ENCODE peak calls at places on chromosomes 2 and 18, in seven cellular contexts. J is endothelial cell; T is Caco-2; P is A673; N is WTC11; V is thoracic aorta; R is CD4-positive, alpha-beta T cell. H is an unnamed sample.

GRCh38 chr2:229586012-229586411 is 128.3 kb downstream of the DNER start:
- DNase-seq in J (no peak), T (no peak), P (no peak), N (no peak), V (no peak), R (no peak), H (no peak)

GRCh38 chr2:70211595-70211994 is 20.8 kb upstream of the C2orf42 start:
- DNase-seq in J (no peak), T (no peak), P (no peak), N (no peak), V (no peak), R (no peak), H (no peak)

GRCh38 chr18:3923750-3924149 is 473.8 kb downstream of the TGIF1 start:
- DNase-seq in J (no peak), T (no peak), P (no peak), N (no peak), V (no peak), R (no peak), H (no peak)

GRCh38 chr18:36153771-36154170 is 24.1 kb downstream of the ELP2 start:
- DNase-seq in J (no peak), T (no peak), P (no peak), N (no peak), V (no peak), R (no peak), H (no peak)

GRCh38 chr18:9570255-9570654 is 44.1 kb downstream of the PPP4R1 start:
- DNase-seq in J (no peak), T (no peak), P (no peak), N (no peak), V (no peak), R (no peak), H (no peak)

GRCh38 chr2:236242057-236242495 is 22.1 kb downstream of the ASB18 start:
- DNase-seq in J (no peak), T (no peak), P (no peak), N (no peak), V (no peak), R (no peak), H (no peak)

GRCh38 chr2:5978352-5978751 is 286.2 kb downstream of the SOX11 start:
- DNase-seq in J (no peak), T (no peak), P (no peak), N (no peak), V (no peak), R (no peak), H (no peak)

GRCh38 chr2:40488927-40489677 is 37.2 kb upstream of the SLC8A1 start:
- DNase-seq in J (no peak), T (no peak), P (no peak), N (no peak), V (no peak), R (no peak), H (no peak)

GRCh38 chr2:217069263-217070042 is 209.6 kb upstream of the TNP1 start:
- DNase-seq in J (no peak), T (no peak), P (no peak), N (no peak), V (no peak), R (no peak), H (no peak)

GRCh38 chr2:200798519-200798918 is 13.2 kb upstream of the BZW1 start:
- DNase-seq in J (no peak), T (no peak), P (no peak), N (no peak), V (no peak), R (no peak), H (no peak)

GRCh38 chr2:151032741-151033152 is 228.9 kb downstream of the RBM43 start:
- DNase-seq in J (no peak), T (no peak), P (no peak), N (no peak), V (no peak), R (no peak), H (no peak)

GRCh38 chr2:7467782-7468447 is 550.7 kb downstream of the RNF144A start:
- DNase-seq in J (no peak), T (no peak), P (no peak), N (no peak), V (no peak), R (no peak), H (no peak)

GRCh38 chr2:238173692-238174091 is 14.9 kb downstream of the ERFE start:
- DNase-seq in J (no peak), T (no peak), P (no peak), N (no peak), V (no peak), R (no peak), H (no peak)
- TF ChIP-seq CTCF in J (no peak), T (no peak), P (peak), N (no peak), V (no peak), R (no peak), H (peak)

DNA sequence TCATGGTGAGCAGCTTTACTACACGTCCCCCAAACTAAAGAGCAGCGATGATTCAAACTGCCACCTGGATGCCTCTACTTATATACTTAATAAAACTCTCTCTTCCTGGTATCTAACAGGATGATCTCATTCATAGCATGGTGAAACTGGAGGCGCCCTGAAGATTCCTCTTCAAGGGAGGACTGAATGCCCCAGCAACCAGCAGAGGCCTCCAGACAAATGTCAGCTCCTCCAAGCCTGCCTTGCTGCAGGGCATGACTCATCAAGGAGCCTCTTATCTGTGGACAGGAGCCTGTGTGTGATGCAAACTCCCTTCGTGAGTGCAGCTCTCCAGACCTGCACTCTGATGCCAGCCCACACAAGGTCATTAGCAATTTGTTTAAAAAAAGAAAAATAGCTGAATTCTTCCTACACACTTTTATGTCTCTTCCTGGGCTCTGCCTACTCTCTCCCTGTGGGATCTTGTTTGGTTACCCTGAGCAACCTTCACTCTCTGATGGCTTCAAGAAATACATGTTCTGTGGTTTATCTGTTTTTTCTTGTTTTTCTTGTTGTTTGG is 30.2 kb downstream of the LONRF2 start:
- DNase-seq in J (no peak), T (peak), P (peak), N (no peak), V (no peak), R (no peak), H (no peak)
- TF ChIP-seq CTCF in J (no peak), T (no peak), P (no peak), N (no peak), V (no peak), R (no peak), H (no peak)

GRCh38 chr2:180364719-180365118 is 357.6 kb upstream of the CWC22 start:
- DNase-seq in J (no peak), T (no peak), P (no peak), N (no peak), V (no peak), R (no peak), H (no peak)
- TF ChIP-seq CTCF in J (no peak), T (no peak), P (no peak), N (no peak), V (no peak), R (no peak), H (no peak)

DNA sequence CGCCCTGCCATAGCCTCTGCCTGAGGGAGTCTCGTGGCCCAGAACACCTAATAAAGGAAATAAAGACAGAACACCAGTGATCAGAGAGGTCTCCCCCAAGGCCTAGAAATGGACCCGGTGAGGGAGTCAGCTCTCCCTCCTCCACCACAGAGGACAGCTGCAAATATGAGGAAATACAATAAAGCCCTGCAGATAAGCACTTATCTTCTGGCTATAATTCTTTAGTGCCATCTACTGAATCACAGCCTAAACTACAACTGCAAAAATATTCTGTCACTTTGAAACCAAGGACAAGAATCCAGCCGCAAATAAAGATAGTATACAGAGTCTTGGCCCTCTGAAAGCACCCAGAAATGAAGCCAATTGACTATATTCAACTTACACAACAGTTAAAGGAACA is 42.4 kb upstream of the TACR1 start:
- DNase-seq in J (no peak), T (no peak), P (peak), N (no peak), V (no peak), R (no peak), H (no peak)
- TF ChIP-seq CTCF in J (no peak), T (no peak), P (peak), N (no peak), V (no peak), R (no peak), H (no peak)

GRCh38 chr2:16727256-16727655 is 61.6 kb upstream of the CYRIA start:
- DNase-seq in J (no peak), T (no peak), P (peak), N (no peak), V (no peak), R (no peak), H (no peak)
- TF ChIP-seq CTCF in J (no peak), T (no peak), P (peak), N (no peak), V (no peak), R (no peak), H (no peak)

DNA sequence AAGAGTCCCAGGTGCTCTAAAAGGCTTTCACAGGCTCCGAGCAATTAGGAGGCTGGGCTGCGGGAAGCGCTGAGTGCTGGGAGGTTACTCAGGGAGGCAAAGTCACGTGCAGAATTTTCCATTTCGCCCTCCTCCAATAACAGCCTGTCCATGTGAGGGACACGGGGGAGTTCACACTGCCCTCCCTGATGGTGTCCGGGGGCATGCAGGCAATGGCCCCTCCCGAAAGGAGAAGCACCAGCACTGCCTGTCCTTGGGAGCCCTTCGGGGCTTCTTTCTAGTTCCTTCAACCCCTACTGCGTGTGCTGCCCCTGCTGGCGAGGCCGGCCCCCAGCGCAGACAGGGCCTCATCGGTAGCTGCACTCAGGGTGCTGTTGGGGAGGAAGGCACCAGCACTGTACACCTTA is 63.1 kb upstream of the HPCAL1 start:
- DNase-seq in J (no peak), T (peak), P (no peak), N (peak), V (no peak), R (no peak), H (peak)
- TF ChIP-seq CTCF in J (no peak), T (peak), P (peak), N (peak), V (no peak), R (no peak), H (peak)

GRCh38 chr18:42052137-42052708 is 97.2 kb downstream of the PIK3C3 start:
- DNase-seq in J (no peak), T (no peak), P (peak), N (no peak), V (no peak), R (no peak), H (no peak)
- TF ChIP-seq CTCF in J (peak), T (no peak), P (peak), N (no peak), V (no peak), R (peak), H (peak)

GRCh38 chr2:65039640-65040039 is 16.6 kb upstream of the CEP68 start:
- DNase-seq in J (no peak), T (no peak), P (no peak), N (no peak), V (no peak), R (no peak), H (no peak)
- TF ChIP-seq CTCF in J (no peak), T (no peak), P (no peak), N (no peak), V (no peak), R (no peak), H (no peak)

GRCh38 chr18:72762505-72763122 is 105.2 kb downstream of the NETO1 start:
- DNase-seq in J (peak), T (peak), P (peak), N (no peak), V (no peak), R (no peak), H (peak)
- TF ChIP-seq CTCF in J (peak), T (peak), P (peak), N (peak), V (peak), R (peak), H (peak)

DNA sequence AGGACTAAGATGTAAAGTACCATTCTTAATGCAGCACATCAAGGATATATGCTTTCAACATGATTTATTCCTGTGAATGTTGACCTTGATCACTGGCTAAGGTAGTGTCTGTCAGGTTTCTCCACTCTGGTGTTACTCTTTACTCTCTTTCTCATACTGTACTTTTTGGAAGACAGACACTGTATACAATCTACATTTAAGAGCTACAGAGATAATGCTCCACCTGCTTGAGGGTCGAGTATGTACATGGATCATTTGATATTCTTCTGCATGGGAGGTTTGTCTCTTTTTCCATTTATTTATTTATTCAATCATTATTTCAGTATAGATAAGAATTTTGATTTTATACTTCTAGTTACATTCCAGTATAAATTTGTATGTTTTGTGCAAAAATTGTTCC is 199.5 kb upstream of the RGPD4 start:
- DNase-seq in J (no peak), T (no peak), P (no peak), N (no peak), V (no peak), R (no peak), H (no peak)
- TF ChIP-seq CTCF in J (peak), T (no peak), P (no peak), N (no peak), V (no peak), R (no peak), H (no peak)